ENCODE peak calls at places on chromosomes 4 and X, in five cellular contexts. A is endothelial cell, T is H54, G is left colon, R is AG09309. Q is an unnamed sample.

GRCh38 chrX:110277609-110278008 is 40.3 kb downstream of the AMMECR1 start:
- DNase-seq in T (no peak), A (no peak), R (no peak), G (no peak), Q (no peak)

GRCh38 chr4:111605111-111605510 is 540.1 kb upstream of the FAM241A start:
- DNase-seq in T (no peak), G (no peak), R (no peak), A (no peak), Q (no peak)

GRCh38 chr4:83725076-83726074 is 189.5 kb downstream of the GPAT3 start:
- DNase-seq in T (no peak), G (no peak), R (no peak), A (no peak), Q (no peak)

GRCh38 chr4:105605493-105605892 is 53.1 kb downstream of the ARHGEF38 start:
- DNase-seq in R (no peak), A (no peak), T (no peak), G (no peak), Q (no peak)

GRCh38 chrX:112048707-112049106 is 33.9 kb downstream of the TRPC5 start:
- DNase-seq in T (no peak), R (no peak), A (no peak), G (no peak), Q (no peak)

GRCh38 chr4:139295317-139296299 is 5.7 kb upstream of the NAA15 start:
- DNase-seq in G (peak), A (peak), R (peak), T (peak), Q (peak)

GRCh38 chrX:31201503-31201902 is 129.7 kb upstream of the FTHL17 start:
- DNase-seq in R (no peak), G (no peak), T (no peak), A (no peak), Q (no peak)

GRCh38 chr4:183657564-183657963 is 1.4 kb downstream of the RWDD4 start:
- DNase-seq in G (no peak), T (no peak), A (no peak), R (no peak), Q (no peak)

GRCh38 chrX:24002792-24003191 is 24.2 kb downstream of the KLHL15 start:
- DNase-seq in R (no peak), A (no peak), T (no peak), G (no peak), Q (no peak)

GRCh38 chr4:138053601-138054322 is 188.4 kb downstream of the SLC7A11 start:
- DNase-seq in G (no peak), T (peak), A (no peak), R (peak), Q (no peak)

GRCh38 chrX:100649550-100650356 is 5.8 kb downstream of the SRPX2 start:
- DNase-seq in G (peak), A (peak), R (peak), T (no peak), Q (peak)

GRCh38 chr4:145299380-145300076 is 119.1 kb upstream of the OTUD4 start:
- DNase-seq in G (no peak), A (no peak), T (no peak), R (peak), Q (no peak)

GRCh38 chr4:162770761-162771490 is 395.8 kb downstream of the NAF1 start:
- DNase-seq in T (no peak), G (no peak), R (no peak), A (no peak), Q (no peak)

GRCh38 chr4:7632971-7633370 is 198.2 kb upstream of the PSAPL1 start:
- DNase-seq in G (no peak), T (no peak), R (no peak), A (no peak), Q (no peak)

Q was measured in transverse colon.